ENCODE peak calls at places on chromosome 11, in five cellular contexts. One of them, this sample, is unnamed.

GRCh38 chr11:111983187-111983986 is 41.8 kb upstream of the DLAT start:
- DNase-seq in globus pallidus: peak; percentile 91
- DNase-seq in fibroblast of pulmonary artery: no peak
- DNase-seq in CD4-positive, alpha-beta T cell: no peak
- DNase-seq in activated T-cell treated with anti-CD3 and anti-CD28 coated beads, Interleukin-2, amount 50 U/mL, for 1 hour: no peak
- DNase-seq in this sample: peak; percentile 92

GRCh38 chr11:122246885-122247284 is 130.9 kb upstream of the BLID start:
- DNase-seq in activated T-cell treated with anti-CD3 and anti-CD28 coated beads, Interleukin-2, amount 50 U/mL, for 1 hour: no peak
- DNase-seq in fibroblast of pulmonary artery: no peak
- DNase-seq in CD4-positive, alpha-beta T cell: no peak
- DNase-seq in globus pallidus: no peak
- DNase-seq in this sample: no peak

GRCh38 chr11:29328961-29329441 is 687.8 kb downstream of the KCNA4 start:
- DNase-seq in CD4-positive, alpha-beta T cell: no peak
- DNase-seq in activated T-cell treated with anti-CD3 and anti-CD28 coated beads, Interleukin-2, amount 50 U/mL, for 1 hour: no peak
- DNase-seq in fibroblast of pulmonary artery: peak; percentile 85
- DNase-seq in globus pallidus: no peak
- DNase-seq in this sample: no peak

GRCh38 chr11:68039526-68040086 is 781 bp downstream of the TCIRG1 start:
- DNase-seq in globus pallidus: no peak
- DNase-seq in fibroblast of pulmonary artery: no peak
- DNase-seq in CD4-positive, alpha-beta T cell: no peak
- DNase-seq in activated T-cell treated with anti-CD3 and anti-CD28 coated beads, Interleukin-2, amount 50 U/mL, for 1 hour: no peak
- DNase-seq in this sample: peak; percentile 61

GRCh38 chr11:66479741-66480115 is 506 bp upstream of the DPP3 start:
- DNase-seq in fibroblast of pulmonary artery: no peak
- DNase-seq in activated T-cell treated with anti-CD3 and anti-CD28 coated beads, Interleukin-2, amount 50 U/mL, for 1 hour: no peak
- DNase-seq in globus pallidus: no peak
- DNase-seq in CD4-positive, alpha-beta T cell: no peak
- DNase-seq in this sample: no peak

GRCh38 chr11:119854521-119854920 is 125.5 kb upstream of the NECTIN1 start:
- DNase-seq in globus pallidus: no peak
- DNase-seq in activated T-cell treated with anti-CD3 and anti-CD28 coated beads, Interleukin-2, amount 50 U/mL, for 1 hour: no peak
- DNase-seq in fibroblast of pulmonary artery: no peak
- DNase-seq in CD4-positive, alpha-beta T cell: no peak
- DNase-seq in this sample: no peak

GRCh38 chr11:32092581-32093170 is 1.8 kb downstream of the RCN1 start:
- DNase-seq in activated T-cell treated with anti-CD3 and anti-CD28 coated beads, Interleukin-2, amount 50 U/mL, for 1 hour: no peak
- DNase-seq in fibroblast of pulmonary artery: no peak
- DNase-seq in CD4-positive, alpha-beta T cell: no peak
- DNase-seq in globus pallidus: no peak
- DNase-seq in this sample: no peak

GRCh38 chr11:65853249-65853979 is 4.6 kb downstream of the CFL1 start:
- DNase-seq in globus pallidus: no peak
- DNase-seq in activated T-cell treated with anti-CD3 and anti-CD28 coated beads, Interleukin-2, amount 50 U/mL, for 1 hour: no peak
- DNase-seq in CD4-positive, alpha-beta T cell: no peak
- DNase-seq in fibroblast of pulmonary artery: no peak
- DNase-seq in this sample: peak; percentile 69

GRCh38 chr11:35583126-35583525 is 35.1 kb upstream of the FJX1 start:
- DNase-seq in activated T-cell treated with anti-CD3 and anti-CD28 coated beads, Interleukin-2, amount 50 U/mL, for 1 hour: no peak
- DNase-seq in fibroblast of pulmonary artery: peak; percentile 46
- DNase-seq in globus pallidus: no peak
- DNase-seq in CD4-positive, alpha-beta T cell: no peak
- DNase-seq in this sample: no peak

GRCh38 chr11:10387209-10388083 is 67.6 kb upstream of the AMPD3 start:
- DNase-seq in CD4-positive, alpha-beta T cell: no peak
- DNase-seq in globus pallidus: no peak
- DNase-seq in activated T-cell treated with anti-CD3 and anti-CD28 coated beads, Interleukin-2, amount 50 U/mL, for 1 hour: no peak
- DNase-seq in fibroblast of pulmonary artery: peak; percentile 92
- DNase-seq in this sample: no peak